ENCODE peak calls at places on chromosomes 4 and X, in four cellular contexts. G is neural crest cell; J is stimulated activated naive CD4-positive, alpha-beta T cell; Z is activated naive CD8-positive, alpha-beta T cell treated with anti-CD3 and anti-CD28 coated beads, Interleukin-2, amount 10 ng/mL, durations not matched to agents 7 days and 5 days. K is an unnamed sample.

GRCh38 chrX:43269201-43269600 is 386.9 kb upstream of the MAOA start:
- DNase-seq in J (no peak), G (no peak), Z (no peak), K (no peak)

GRCh38 chr4:46886711-46887110 is 22.3 kb downstream of the COX7B2 start:
- DNase-seq in Z (no peak), G (no peak), J (no peak), K (no peak)

GRCh38 chr4:167379433-167379832 is 145.1 kb upstream of the SPOCK3 start:
- DNase-seq in J (no peak), Z (no peak), G (no peak), K (no peak)

GRCh38 chrX:43557792-43558191 is 98.3 kb upstream of the MAOA start:
- DNase-seq in G (peak; percentile 55), Z (peak; percentile 35), J (peak; percentile 10), K (peak; percentile 64)

GRCh38 chr4:48944659-48945290 is 38.2 kb upstream of the OCIAD2 start:
- DNase-seq in Z (peak; percentile 32), J (peak; percentile 58), G (peak; percentile 21), K (peak; percentile 4)

GRCh38 chr4:24209131-24209530 is 319.3 kb upstream of the PPARGC1A start:
- DNase-seq in G (no peak), Z (no peak), J (no peak), K (no peak)

GRCh38 chrX:35115205-35115604 is 172.6 kb downstream of the FAM47B start:
- DNase-seq in G (no peak), J (no peak), Z (no peak), K (no peak)

GRCh38 chr4:150982557-150983233 is 32.4 kb downstream of the LRBA start:
- DNase-seq in J (no peak), G (no peak), Z (no peak), K (no peak)

GRCh38 chr4:34181311-34181808 is 2063.0 kb downstream of the ARAP2 start:
- DNase-seq in G (no peak), J (no peak), Z (no peak), K (no peak)

GRCh38 chr4:175339100-175339707 is 421.0 kb downstream of the ADAM29 start:
- DNase-seq in Z (no peak), J (no peak), G (no peak), K (no peak)

GRCh38 chr4:38132843-38133662 is 172.9 kb downstream of the PTTG2 start:
- DNase-seq in J (no peak), G (no peak), Z (no peak), K (no peak)

GRCh38 chr4:24196785-24197184 is 306.9 kb upstream of the PPARGC1A start:
- DNase-seq in Z (no peak), J (no peak), G (no peak), K (no peak)

GRCh38 chrX:1294301-1295067 is 25.9 kb downstream of the CSF2RA start:
- DNase-seq in Z (no peak), J (no peak), G (no peak), K (no peak)

GRCh38 chrX:6163761-6164160 is 64.9 kb downstream of the NLGN4X start:
- DNase-seq in G (no peak), J (no peak), Z (no peak), K (no peak)

K was measured in SK-N-DZ.